ENCODE peak calls at places on chromosomes 2 and 18, in six cellular contexts. W is activated CD4-positive, alpha-beta T cell treated with anti-CD3 and anti-CD28 coated beads for 36 hours; M is erythroblast; A is stimulated activated CD8-positive, alpha-beta memory T cell treated with anti-CD3 and anti-CD28 coated beads, Interleukin-7, amount 100 ng/mL, for 24 hours; U is activated naive CD4-positive, alpha-beta T cell; L is activated CD8-positive, alpha-beta memory T cell treated with anti-CD3 and anti-CD28 coated beads for 4 hours. Y is an unnamed sample.

GRCh38 chr2:62505649-62506420 is at the start of gene TMEM17:
- DNase-seq in W (peak; percentile 62), M (peak; percentile 90), A (peak; percentile 10), U (no peak), L (no peak), Y (peak; percentile 48)

GRCh38 chr18:36454258-36454657 is 156.7 kb downstream of the FHOD3 start:
- DNase-seq in W (no peak), M (no peak), A (no peak), U (no peak), L (no peak), Y (no peak)

GRCh38 chr18:50748243-50749229 is 71.3 kb downstream of the MRO start:
- DNase-seq in W (no peak), M (no peak), A (no peak), U (no peak), L (no peak), Y (no peak)

GRCh38 chr2:228017784-228018183 is 146.4 kb downstream of the DAW1 start:
- DNase-seq in W (no peak), M (no peak), A (no peak), U (no peak), L (no peak), Y (no peak)

GRCh38 chr2:98915751-98916358 is 20.2 kb downstream of the CRACDL start:
- DNase-seq in W (no peak), M (no peak), A (no peak), U (no peak), L (no peak), Y (no peak)

GRCh38 chr2:54052825-54053718 is 62.3 kb upstream of the ACYP2 start:
- DNase-seq in W (no peak), M (peak; percentile 51), A (no peak), U (no peak), L (no peak), Y (no peak)

GRCh38 chr2:74921236-74921736 is 37.2 kb upstream of the POLE4 start:
- DNase-seq in W (no peak), M (no peak), A (no peak), U (no peak), L (no peak), Y (no peak)

GRCh38 chr2:177733-178132 is 86.1 kb downstream of the SH3YL1 start:
- DNase-seq in W (no peak), M (no peak), A (no peak), U (no peak), L (no peak), Y (no peak)

GRCh38 chr2:16561676-16562075 is 104.0 kb downstream of the CYRIA start:
- DNase-seq in W (no peak), M (no peak), A (no peak), U (no peak), L (no peak), Y (no peak)

GRCh38 chr2:32931945-32932709 is 14.6 kb upstream of the LTBP1 start:
- DNase-seq in W (no peak), M (no peak), A (no peak), U (no peak), L (no peak), Y (no peak)

GRCh38 chr18:37450434-37451133 is 115.0 kb downstream of the CELF4 start:
- DNase-seq in W (no peak), M (no peak), A (no peak), U (no peak), L (no peak), Y (no peak)

GRCh38 chr2:221792971-221793670 is 221.0 kb upstream of the EPHA4 start:
- DNase-seq in W (no peak), M (no peak), A (no peak), U (no peak), L (no peak), Y (no peak)

GRCh38 chr2:19351499-19351898 is 6.9 kb downstream of the OSR1 start:
- DNase-seq in W (peak; percentile 12), M (no peak), A (no peak), U (no peak), L (no peak), Y (no peak)

GRCh38 chr2:95079455-95079776 is 42.2 kb downstream of the MRPS5 start:
- DNase-seq in W (no peak), M (no peak), A (no peak), U (no peak), L (no peak), Y (no peak)

GRCh38 chr2:62114564-62114963 is 81.4 kb upstream of the B3GNT2 start:
- DNase-seq in W (no peak), M (peak; percentile 6), A (no peak), U (no peak), L (no peak), Y (no peak)

GRCh38 chr18:36264283-36264682 is 33.2 kb upstream of the FHOD3 start:
- DNase-seq in W (no peak), M (no peak), A (no peak), U (no peak), L (no peak), Y (no peak)

GRCh38 chr2:23503097-23503496 is 118.1 kb downstream of the KLHL29 start:
- DNase-seq in W (no peak), M (no peak), A (no peak), U (no peak), L (no peak), Y (no peak)